ENCODE peak calls at places on chromosome 21, in nine cellular contexts. Z, I, L, H, O, K, V, C and R are unnamed samples.

GRCh38 chr21:28832013-28832714 is 160.5 kb downstream of the LTN1 start:
- DNase-seq in Z (peak), O (no peak), H (no peak), I (no peak), L (peak), C (no peak), K (no peak), V (no peak), R (no peak)

GRCh38 chr21:31983120-31983519 is 110.3 kb downstream of the HUNK start:
- DNase-seq in C (peak), I (peak), H (no peak), V (no peak), L (no peak), K (no peak), Z (no peak), O (no peak), R (no peak)

GRCh38 chr21:45076245-45076661 is 1.9 kb downstream of the ADARB1 start:
- DNase-seq in K (no peak), V (no peak), C (no peak), H (no peak), I (peak), L (peak), O (no peak), Z (no peak), R (no peak)

GRCh38 chr21:42997053-42997452 is 22.7 kb downstream of the PKNOX1 start:
- DNase-seq in V (no peak), Z (peak), L (peak), I (no peak), K (no peak), C (no peak), O (no peak), H (no peak), R (no peak)

GRCh38 chr21:43361493-43362296 is 65.2 kb downstream of the SIK1 start:
- DNase-seq in Z (peak), L (peak), K (no peak), I (peak), H (peak), V (no peak), C (peak), O (no peak), R (peak)

GRCh38 chr21:42513985-42514882 is 582 bp downstream of the SLC37A1 start:
- DNase-seq in Z (peak), H (peak), I (peak), K (peak), L (peak), O (peak), C (peak), V (peak), R (no peak)

GRCh38 chr21:32782698-32783097 is 11.1 kb upstream of the PAXBP1 start:
- DNase-seq in V (no peak), O (no peak), L (no peak), Z (peak), K (no peak), H (no peak), C (no peak), I (no peak), R (no peak)

GRCh38 chr21:42615924-42616323 is 37.5 kb upstream of the PDE9A start:
- DNase-seq in L (no peak), V (no peak), O (no peak), Z (no peak), C (no peak), I (peak), K (no peak), H (no peak), R (no peak)

GRCh38 chr21:45818276-45818903 is 163.2 kb upstream of the COL6A1 start:
- DNase-seq in Z (peak), O (no peak), I (no peak), H (no peak), V (peak), C (no peak), L (peak), K (no peak), R (peak)

GRCh38 chr21:32203877-32204480 is 74.9 kb downstream of the MIS18A start:
- DNase-seq in K (no peak), I (no peak), V (no peak), O (no peak), C (no peak), Z (no peak), L (no peak), H (no peak), R (no peak)

GRCh38 chr21:27024316-27024715 is 57.4 kb upstream of the ADAMTS5 start:
- DNase-seq in I (no peak), Z (peak), V (no peak), C (no peak), H (no peak), L (no peak), K (no peak), O (no peak), R (no peak)

GRCh38 chr21:43868461-43868860 is 3.4 kb downstream of the AGPAT3 start:
- DNase-seq in H (peak), L (peak), I (no peak), K (no peak), Z (no peak), V (no peak), O (no peak), C (no peak), R (no peak)

GRCh38 chr21:46509760-46510159 is 51.1 kb downstream of the DIP2A start:
- DNase-seq in H (no peak), I (no peak), K (no peak), C (no peak), V (peak), Z (no peak), O (no peak), L (no peak), R (no peak)

GRCh38 chr21:32360401-32360981 is 32.3 kb downstream of the URB1 start:
- DNase-seq in C (no peak), I (no peak), Z (no peak), H (no peak), V (no peak), L (no peak), O (no peak), K (no peak), R (no peak)

GRCh38 chr21:45542667-45543370 is 579 bp upstream of the SLC19A1 start:
- DNase-seq in I (peak), H (peak), K (no peak), O (peak), C (peak), L (peak), V (no peak), Z (peak), R (peak)

GRCh38 chr21:41584603-41585176 is 76.7 kb upstream of the TMPRSS2 start:
- DNase-seq in C (no peak), L (no peak), O (no peak), H (no peak), V (no peak), Z (no peak), K (no peak), I (peak), R (no peak)

GRCh38 chr21:29641635-29642550 is 297.9 kb downstream of the GRIK1 start:
- DNase-seq in Z (no peak), I (no peak), K (no peak), C (no peak), O (no peak), V (no peak), L (no peak), H (no peak), R (no peak)

GRCh38 chr21:37983336-37984095 is 67.3 kb upstream of the KCNJ6 start:
- DNase-seq in K (no peak), Z (no peak), C (no peak), H (no peak), V (peak), O (no peak), L (peak), I (peak), R (no peak)

GRCh38 chr21:37986751-37987399 is 70.6 kb upstream of the KCNJ6 start:
- DNase-seq in I (no peak), O (no peak), L (no peak), K (no peak), C (no peak), V (peak), H (no peak), Z (peak), R (no peak)

GRCh38 chr21:37986000-37986399 is 69.7 kb upstream of the KCNJ6 start:
- DNase-seq in K (no peak), H (no peak), V (no peak), L (no peak), Z (no peak), I (peak), C (no peak), O (no peak), R (no peak)

GRCh38 chr21:37982496-37983318 is 66.5 kb upstream of the KCNJ6 start:
- DNase-seq in H (no peak), Z (no peak), O (no peak), K (no peak), I (no peak), V (no peak), L (no peak), C (no peak), R (no peak)

GRCh38 chr21:37984416-37984815 is 68.2 kb upstream of the KCNJ6 start:
- DNase-seq in H (no peak), L (peak), K (no peak), O (no peak), I (no peak), V (peak), C (no peak), Z (no peak), R (no peak)
- TF ChIP-seq CTCF in H (no peak), L (no peak), K (no peak), O (no peak), I (no peak), V (no peak), C (no peak), Z (no peak), R (no peak)

GRCh38 chr21:34073032-34073748 is at the start of the genes MRPS6 and SLC5A3:
- DNase-seq in I (peak), K (peak), C (peak), L (peak), H (peak), Z (peak), V (peak), O (peak), R (peak)
- TF ChIP-seq CTCF in I (no peak), K (no peak), C (peak), L (no peak), H (no peak), Z (no peak), V (no peak), O (no peak), R (no peak)

GRCh38 chr21:18370292-18370691 is 33.3 kb downstream of the TMPRSS15 start:
- DNase-seq in V (no peak), L (no peak), C (no peak), O (no peak), K (no peak), H (no peak), Z (no peak), I (no peak), R (no peak)
- TF ChIP-seq CTCF in V (no peak), L (no peak), C (no peak), O (no peak), K (no peak), H (no peak), Z (no peak), I (no peak), R (no peak)

GRCh38 chr21:36929622-36930021 is 36.8 kb downstream of the HLCS start:
- DNase-seq in I (peak), K (no peak), H (no peak), C (peak), L (peak), V (peak), Z (peak), O (no peak), R (no peak)
- TF ChIP-seq CTCF in I (no peak), K (no peak), H (no peak), C (peak), L (peak), V (peak), Z (peak), O (peak), R (no peak)